ENCODE peak calls at places on chromosome 1, in five cellular contexts. L is psoas muscle, P is coronary artery, H is choroid plexus epithelial cell, W is brain microvascular endothelial cell. M is an unnamed sample.

GRCh38 chr1:32303997-32304622 is 12.2 kb downstream of the HDAC1 start:
- DNase-seq in L (no peak), P (no peak), H (peak; percentile 47), W (peak; percentile 32), M (no peak)

GRCh38 chr1:12338017-12338416 is 108.2 kb downstream of the VPS13D start:
- DNase-seq in H (no peak), L (no peak), W (no peak), P (no peak), M (no peak)

GRCh38 chr1:235652364-235652763 is 2.8 kb upstream of the GNG4 start:
- DNase-seq in P (no peak), H (no peak), W (no peak), L (no peak), M (no peak)

GRCh38 chr1:61378498-61379180 is 296.3 kb downstream of the NFIA start:
- DNase-seq in P (no peak), H (no peak), W (no peak), L (no peak), M (no peak)

GRCh38 chr1:209040351-209040750 is 543.2 kb upstream of the CAMK1G start:
- DNase-seq in H (no peak), L (no peak), P (no peak), W (no peak), M (peak; percentile 33)

GRCh38 chr1:204357551-204357950 is 2.2 kb downstream of the PLEKHA6 start:
- DNase-seq in W (no peak), H (no peak), L (peak; percentile 54), P (no peak), M (no peak)

GRCh38 chr1:76269175-76269574 is 194.6 kb downstream of the ST6GALNAC3 start:
- DNase-seq in P (no peak), L (no peak), H (peak; percentile 70), W (peak; percentile 60), M (peak; percentile 77)

GRCh38 chr1:83619497-83619896 is 379.4 kb downstream of the TTLL7 start:
- DNase-seq in P (no peak), L (no peak), H (no peak), W (no peak), M (no peak)

GRCh38 chr1:225655509-225656258 is 2.8 kb upstream of the ENAH start:
- DNase-seq in P (no peak), H (peak; percentile 98), L (peak; percentile 53), W (peak; percentile 94), M (peak; percentile 93)

GRCh38 chr1:241156231-241156965 is 200.6 kb downstream of the RGS7 start:
- DNase-seq in P (no peak), H (no peak), W (peak; percentile 12), L (no peak), M (peak; percentile 71)

GRCh38 chr1:166627583-166627982 is 211.7 kb upstream of the POGK start:
- DNase-seq in P (no peak), W (no peak), H (no peak), L (no peak), M (no peak)

GRCh38 chr1:80258659-80259058 is 1252.1 kb upstream of the ADGRL4 start:
- DNase-seq in P (no peak), W (peak; percentile 45), L (no peak), H (no peak), M (no peak)

GRCh38 chr1:12692967-12693782 is 22.7 kb upstream of the AADACL3 start:
- DNase-seq in P (no peak), L (peak; percentile 42), W (no peak), H (peak; percentile 37), M (peak; percentile 11)

GRCh38 chr1:5721634-5722215 is 270.5 kb downstream of the NPHP4 start:
- DNase-seq in P (no peak), W (no peak), L (no peak), H (no peak), M (no peak)

GRCh38 chr1:199687321-199687720 is 340.2 kb upstream of the NR5A2 start:
- DNase-seq in P (no peak), W (peak; percentile 16), L (no peak), H (peak; percentile 25), M (peak; percentile 28)

GRCh38 chr1:145979746-145980435 is 15.4 kb downstream of the POLR3GL start:
- DNase-seq in H (peak; percentile 58), P (peak; percentile 73), W (no peak), L (peak; percentile 65), M (no peak)

GRCh38 chr1:21764615-21765423 is 18.1 kb downstream of the USP48 start:
- DNase-seq in L (peak; percentile 65), W (peak; percentile 79), H (peak; percentile 72), P (no peak), M (peak; percentile 91)

GRCh38 chr1:21763236-21763635 is 19.7 kb downstream of the USP48 start:
- DNase-seq in H (no peak), W (no peak), L (no peak), P (no peak), M (no peak)

GRCh38 chr1:21762022-21762404 is 20.9 kb downstream of the USP48 start:
- DNase-seq in P (no peak), L (no peak), W (no peak), H (no peak), M (no peak)

GRCh38 chr1:21766210-21766609 is 16.7 kb downstream of the USP48 start:
- DNase-seq in P (no peak), L (no peak), W (no peak), H (no peak), M (no peak)

DNA sequence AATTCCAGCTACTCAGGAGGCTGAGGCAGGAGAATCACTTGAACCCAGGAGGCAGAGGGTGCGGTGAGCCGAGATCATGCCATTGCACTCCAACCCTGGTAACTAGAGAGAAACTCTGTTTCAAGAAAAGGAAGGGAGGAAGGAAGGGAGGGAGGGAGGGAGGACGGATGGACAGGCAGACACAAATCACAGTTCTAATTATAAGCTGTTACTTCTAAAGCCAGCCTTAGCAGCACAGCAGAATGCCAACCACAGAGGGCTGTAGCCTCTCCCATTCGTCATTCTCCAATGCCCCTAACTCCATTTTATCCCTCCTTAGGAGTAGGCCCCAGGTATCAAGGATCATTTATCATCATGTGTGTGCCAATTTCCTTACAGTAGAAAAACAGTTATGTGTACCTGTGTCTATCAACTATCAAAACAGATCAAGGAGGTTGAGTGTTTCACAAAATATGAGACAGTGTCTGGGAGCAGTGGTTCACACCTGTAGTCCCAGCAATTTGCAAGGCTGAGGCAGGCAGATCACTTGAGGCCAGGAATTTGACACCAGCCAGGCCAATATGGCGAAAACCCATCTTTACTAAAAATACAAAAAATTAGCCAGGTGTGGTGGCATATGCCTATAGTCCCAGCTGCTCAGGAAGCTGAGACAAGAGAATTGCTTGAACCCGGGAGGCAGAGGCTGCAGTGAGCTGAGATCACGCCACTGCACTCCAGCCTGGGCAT is 19.1 kb downstream of the USP48 start:
- DNase-seq in H (no peak), P (no peak), L (no peak), W (no peak), M (no peak)
- H3K4me3 ChIP-seq in H (no peak overlapping the region), P (no peak overlapping the region), L (no peak overlapping the region), W (no peak overlapping the region), M (no peak overlapping the region)

GRCh38 chr1:116416854-116417513 is 43.9 kb downstream of the ATP1A1 start:
- DNase-seq in P (no peak), L (no peak), H (no peak), W (no peak), M (no peak)

GRCh38 chr1:116420417-116421200 is 47.6 kb downstream of the ATP1A1 start:
- DNase-seq in H (no peak), P (peak; percentile 49), W (no peak), L (no peak), M (no peak)

GRCh38 chr1:116415699-116416533 is 42.9 kb downstream of the ATP1A1 start:
- DNase-seq in P (peak; percentile 60), H (peak; percentile 25), W (no peak), L (no peak), M (peak; percentile 37)

GRCh38 chr1:116417678-116418077 is 44.6 kb downstream of the ATP1A1 start:
- DNase-seq in W (no peak), L (no peak), H (no peak), P (no peak), M (no peak)

DNA sequence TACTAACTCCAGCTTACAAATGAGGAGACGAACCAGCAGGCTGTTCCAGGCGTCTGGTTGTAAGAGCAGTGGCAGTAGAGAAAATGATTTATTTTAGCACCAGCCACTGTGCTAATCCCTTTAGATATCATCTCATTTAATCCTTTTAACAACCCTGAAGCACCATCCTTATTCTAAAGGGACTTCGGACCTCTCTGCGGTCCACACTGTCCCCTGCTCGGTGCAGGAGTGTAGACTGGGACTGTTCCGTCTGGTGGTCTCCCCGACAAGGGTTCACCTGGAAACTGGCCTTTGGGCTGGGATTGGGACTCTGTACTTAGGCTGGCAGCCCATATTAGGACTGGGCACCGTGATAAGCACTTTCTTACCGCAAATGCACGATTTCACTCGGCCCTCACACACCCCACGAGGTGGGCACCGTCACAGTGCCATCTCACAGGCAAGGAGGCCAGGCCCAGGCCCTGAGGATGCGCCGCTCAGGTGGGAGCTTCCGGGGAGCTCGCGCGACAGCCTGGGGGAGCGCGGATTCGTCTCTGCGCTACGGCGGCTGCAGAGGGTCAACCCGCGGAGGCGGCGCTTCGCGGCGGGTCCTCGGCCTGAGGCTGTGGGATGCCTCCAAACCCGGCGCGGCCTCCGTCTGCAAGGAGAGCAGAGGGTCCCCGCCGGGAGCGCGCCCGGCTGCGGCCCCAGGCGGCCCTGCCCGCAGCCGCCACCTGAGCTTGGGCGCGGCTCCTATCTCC is 45.2 kb downstream of the ATP1A1 start:
- DNase-seq in L (peak; percentile 87), W (peak; percentile 65), P (peak; percentile 84), H (peak; percentile 82), M (peak; percentile 84)
- TF ChIP-seq CTCF in L (no peak), W (no peak), P (no peak), H (no peak), M (no peak)

GRCh38 chr1:236794585-236795034 is 482 bp upstream of the MTR start:
- DNase-seq in H (no peak), W (no peak), L (no peak), P (no peak), M (no peak)
- H3K4me3 ChIP-seq in H (peak overlapping the region; percentile 98), W (peak overlapping the region; percentile 94), L (peak overlapping the region; percentile 71), P (peak overlapping the region; percentile 94), M (peak overlapping the region; percentile 96)

GRCh38 chr1:220910021-220910420 is 30.8 kb downstream of the HLX start:
- DNase-seq in L (no peak), P (no peak), H (no peak), W (no peak), M (no peak)

GRCh38 chr1:220906561-220907334 is 27.5 kb downstream of the HLX start:
- DNase-seq in H (no peak), L (no peak), W (no peak), P (no peak), M (peak; percentile 89)

GRCh38 chr1:220905650-220906560 is 26.7 kb downstream of the HLX start:
- DNase-seq in P (no peak), H (no peak), W (no peak), L (no peak), M (no peak)

GRCh38 chr1:220904861-220905260 is 25.6 kb downstream of the HLX start:
- DNase-seq in P (no peak), W (no peak), H (no peak), L (no peak), M (no peak)

GRCh38 chr1:220908757-220909156 is 29.5 kb downstream of the HLX start:
- DNase-seq in L (no peak), H (peak; percentile 46), P (no peak), W (no peak), M (peak; percentile 60)
- TF ChIP-seq CTCF in L (peak; percentile 64), H (peak; percentile 67), P (no peak), W (peak; percentile 63), M (peak; percentile 47)